ENCODE peak calls at places on chromosomes 3 and 15, in eight cellular contexts. P is foreskin fibroblast; K is GM20000; Y is fibroblast of pulmonary artery; E is fibroblast of lung; U is upper lobe of left lung; J is astrocyte; H is CD8-positive, alpha-beta T cell. T is an unnamed sample.

GRCh38 chr15:88480981-88481380 is 13.5 kb downstream of the MRPS11 start:
- DNase-seq in K (no peak), J (no peak), Y (no peak), H (no peak), E (no peak), P (no peak), U (no peak), T (no peak)

GRCh38 chr3:9503283-9503682 is 50.3 kb downstream of the LHFPL4 start:
- DNase-seq in U (no peak), Y (peak; percentile 77), P (peak; percentile 80), H (peak; percentile 45), J (peak; percentile 20), K (peak; percentile 81), E (peak; percentile 50), T (peak; percentile 81)

GRCh38 chr3:38840987-38841386 is 25.0 kb upstream of the SCN10A start:
- DNase-seq in E (no peak), K (no peak), P (peak; percentile 43), H (no peak), Y (no peak), J (no peak), U (no peak), T (no peak)

GRCh38 chr3:60226907-60227306 is 1024.3 kb downstream of the FHIT start:
- DNase-seq in K (no peak), P (no peak), H (no peak), Y (no peak), J (peak; percentile 1), E (peak; percentile 10), U (no peak), T (no peak)

GRCh38 chr3:173440431-173440990 is 43.0 kb downstream of the NLGN1 start:
- DNase-seq in K (no peak), E (no peak), U (no peak), P (no peak), J (no peak), H (no peak), Y (no peak), T (no peak)

GRCh38 chr15:70748281-70748747 is 15.0 kb downstream of the UACA start:
- DNase-seq in P (peak; percentile 68), J (no peak), U (no peak), K (no peak), H (no peak), E (peak; percentile 13), Y (no peak), T (no peak)

GRCh38 chr15:55999635-56000034 is 6.2 kb upstream of the NEDD4 start:
- DNase-seq in K (no peak), E (no peak), P (peak; percentile 65), H (no peak), Y (no peak), U (no peak), J (no peak), T (no peak)

GRCh38 chr3:115204470-115204869 is 57.4 kb upstream of the ZBTB20 start:
- DNase-seq in J (no peak), K (no peak), Y (peak; percentile 7), H (no peak), E (no peak), P (no peak), U (no peak), T (no peak)

GRCh38 chr3:196207159-196207832 is 3.9 kb downstream of the ZDHHC19 start:
- DNase-seq in U (peak; percentile 88), P (no peak), K (peak; percentile 72), Y (no peak), H (no peak), J (no peak), E (no peak), T (peak; percentile 64)

DNA sequence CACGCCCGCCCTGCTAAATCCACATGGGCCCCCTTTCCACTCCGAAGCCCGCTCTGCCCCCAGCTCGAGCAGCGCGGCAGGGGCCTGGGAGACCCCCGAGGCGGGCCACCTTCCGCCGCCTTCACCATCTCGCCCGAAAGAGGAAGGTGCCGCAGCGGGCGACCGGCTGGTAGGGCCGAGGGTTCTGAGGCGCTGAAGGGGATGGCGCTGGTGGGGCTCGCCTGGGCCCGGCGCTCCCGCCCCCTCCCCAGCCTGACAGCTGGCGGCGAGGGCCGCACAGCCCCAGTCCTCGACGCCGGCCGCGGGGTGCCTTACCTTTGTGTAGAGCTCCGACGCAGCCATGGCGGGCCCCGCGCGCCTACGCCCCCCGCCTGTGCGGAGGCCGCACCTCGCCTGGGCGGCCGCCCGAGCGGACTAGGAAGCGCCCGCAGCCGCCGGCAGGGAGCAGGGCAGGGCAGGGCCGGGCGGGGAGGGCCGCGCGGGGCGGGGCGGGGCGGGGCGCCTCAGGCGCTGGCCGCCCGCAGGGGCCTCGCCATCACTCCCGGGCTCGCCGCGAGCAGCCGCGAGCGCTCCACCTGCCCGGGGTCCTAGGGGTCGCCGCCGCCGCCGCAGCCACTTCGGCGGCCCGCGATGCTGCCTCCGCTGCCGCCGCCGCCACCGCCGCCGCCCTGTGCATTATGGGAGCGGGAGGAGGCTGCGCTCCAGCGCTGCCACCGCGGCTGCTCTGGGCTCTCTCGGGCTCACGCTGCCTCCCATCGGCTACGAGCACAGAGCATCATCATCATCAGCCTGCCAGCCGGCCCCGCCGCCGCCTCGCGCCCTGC is at the start of gene MYO5A:
- DNase-seq in Y (peak; percentile 69), E (peak; percentile 69), H (peak; percentile 59), P (peak; percentile 94), U (peak; percentile 95), K (peak; percentile 93), J (peak; percentile 40), T (peak; percentile 93)
- TF ChIP-seq CTCF in Y (no peak), E (no peak), H (no peak), P (no peak), U (peak; percentile 35), K (no peak), J (no peak), T (peak; percentile 52)

GRCh38 chr3:8153778-8154177 is 347.8 kb upstream of the LMCD1 start:
- DNase-seq in H (no peak), K (no peak), E (no peak), U (no peak), P (no peak), J (no peak), Y (no peak), T (no peak)

GRCh38 chr3:8156138-8156537 is 345.5 kb upstream of the LMCD1 start:
- DNase-seq in H (no peak), E (no peak), U (no peak), J (no peak), P (no peak), K (no peak), Y (no peak), T (no peak)

GRCh38 chr3:8147726-8148125 is 353.9 kb upstream of the LMCD1 start:
- DNase-seq in H (no peak), K (no peak), U (no peak), E (no peak), Y (no peak), P (peak; percentile 31), J (no peak), T (no peak)

GRCh38 chr3:8157640-8158039 is 344.0 kb upstream of the LMCD1 start:
- DNase-seq in U (no peak), K (no peak), H (no peak), Y (no peak), J (no peak), E (no peak), P (no peak), T (no peak)

DNA sequence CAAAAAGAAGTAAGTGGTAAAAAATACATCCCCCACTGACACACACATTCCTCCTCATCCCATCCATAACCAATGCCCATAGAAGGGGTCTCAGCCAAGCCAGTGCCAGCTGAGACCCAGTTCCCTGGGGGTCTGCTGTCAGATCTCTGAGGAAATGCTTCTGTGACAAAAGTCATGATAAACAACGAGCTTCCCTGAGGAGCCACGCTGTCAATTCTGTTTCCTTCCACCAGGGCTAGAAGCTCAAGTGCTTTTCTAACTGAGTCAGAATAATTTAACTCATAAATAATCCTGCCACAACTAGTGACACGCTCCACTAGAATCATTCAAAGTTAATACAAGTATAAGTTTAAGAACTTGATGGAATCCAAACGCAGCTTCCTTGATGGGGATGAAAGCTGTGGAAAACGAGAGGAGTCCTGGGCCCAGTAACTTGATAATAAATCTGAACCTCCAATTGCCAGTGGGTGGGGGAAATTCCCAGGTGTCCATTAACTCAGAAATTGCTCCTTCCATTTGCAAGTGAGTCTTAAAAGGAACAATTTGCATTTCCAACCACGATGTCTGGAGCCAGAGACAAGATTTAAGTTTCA is 348.7 kb upstream of the LMCD1 start:
- DNase-seq in P (no peak), K (no peak), Y (no peak), E (no peak), U (no peak), H (no peak), J (no peak), T (no peak)
- TF ChIP-seq CTCF in P (no peak), K (no peak), Y (no peak), E (no peak), U (no peak), H (no peak), J (no peak), T (no peak)

GRCh38 chr15:86759766-86760165 is 680.1 kb downstream of the AGBL1 start:
- DNase-seq in Y (no peak), U (no peak), J (no peak), E (no peak), H (no peak), P (no peak), K (no peak), T (no peak)

GRCh38 chr15:86751116-86751515 is 671.4 kb downstream of the AGBL1 start:
- DNase-seq in K (no peak), H (no peak), J (no peak), P (no peak), E (no peak), U (no peak), Y (no peak), T (no peak)

DNA sequence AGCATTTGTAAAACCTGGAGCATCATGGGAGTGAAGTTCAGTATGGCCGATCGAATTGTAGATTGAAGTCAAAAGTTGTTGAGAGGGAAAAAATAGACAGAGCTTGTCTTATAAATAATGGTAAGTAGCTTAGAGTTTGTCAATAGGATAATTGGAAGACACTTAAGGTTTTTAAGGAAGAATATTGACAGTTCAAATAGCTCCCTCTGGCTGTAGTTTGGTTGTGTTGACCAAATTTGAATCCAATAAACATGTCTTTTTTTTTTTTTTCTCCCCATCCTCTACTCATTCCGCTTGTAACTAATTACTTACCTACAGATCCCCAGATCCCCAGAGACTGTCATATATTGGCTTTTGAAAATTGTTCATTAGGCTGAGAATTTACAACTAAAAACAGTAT is 677.0 kb downstream of the AGBL1 start:
- DNase-seq in H (no peak), J (no peak), U (no peak), K (no peak), E (no peak), Y (no peak), P (no peak), T (no peak)
- TF ChIP-seq CTCF in H (no peak), J (no peak), U (no peak), K (no peak), E (no peak), Y (no peak), P (no peak), T (no peak)

DNA sequence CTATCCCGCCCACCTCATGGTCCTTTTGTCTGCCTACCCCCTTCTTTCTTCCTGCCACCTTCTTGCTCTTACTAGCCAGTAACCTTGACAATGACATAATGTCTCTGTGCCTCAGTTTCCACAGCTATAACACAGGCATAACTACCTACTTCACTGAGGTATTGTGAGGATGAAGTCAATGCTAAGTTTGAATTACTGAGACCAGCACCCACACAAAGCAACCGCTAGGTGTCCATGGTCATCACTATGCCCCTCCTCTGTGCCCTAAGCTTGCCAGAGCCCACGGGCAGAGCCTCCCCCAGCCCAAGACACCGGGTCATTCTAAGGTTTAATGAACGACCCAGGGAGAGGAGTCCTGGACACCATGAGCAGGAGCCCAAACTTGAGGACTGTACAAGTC is 101.6 kb downstream of the OXNAD1 start:
- DNase-seq in K (no peak), P (no peak), H (no peak), Y (no peak), E (no peak), U (no peak), J (no peak), T (no peak)
- TF ChIP-seq CTCF in K (no peak), P (no peak), H (no peak), Y (no peak), E (no peak), U (no peak), J (no peak), T (peak; percentile 10)

T was measured in GM13977.